ENCODE peak calls at places on chromosomes 7 and 10, in five cellular contexts. One of them, this sample, is unnamed.

GRCh38 chr10:95547197-95547596 is 14.0 kb downstream of the SORBS1 start:
- DNase-seq in lower lobe of right lung: no peak
- DNase-seq in Kasumi-1: no peak
- DNase-seq in iris pigment epithelial cell: no peak
- DNase-seq in HT-29: no peak
- DNase-seq in this sample: no peak

GRCh38 chr10:95356-96115 is 39.7 kb upstream of the ZMYND11 start:
- DNase-seq in lower lobe of right lung: no peak
- DNase-seq in Kasumi-1: no peak
- DNase-seq in iris pigment epithelial cell: no peak
- DNase-seq in HT-29: no peak
- DNase-seq in this sample: no peak

GRCh38 chr7:130135208-130136205 is 65.2 kb downstream of the KLHDC10 start:
- DNase-seq in lower lobe of right lung: no peak
- DNase-seq in Kasumi-1: no peak
- DNase-seq in iris pigment epithelial cell: peak
- DNase-seq in HT-29: no peak
- DNase-seq in this sample: peak

GRCh38 chr7:83362786-83363185 is 200.1 kb upstream of the PCLO start:
- DNase-seq in lower lobe of right lung: no peak
- DNase-seq in Kasumi-1: no peak
- DNase-seq in iris pigment epithelial cell: peak
- DNase-seq in HT-29: no peak
- DNase-seq in this sample: no peak

GRCh38 chr7:96205665-96206064 is 116.2 kb downstream of the SLC25A13 start:
- DNase-seq in lower lobe of right lung: no peak
- DNase-seq in Kasumi-1: no peak
- DNase-seq in iris pigment epithelial cell: no peak
- DNase-seq in HT-29: no peak
- DNase-seq in this sample: no peak

GRCh38 chr10:5560844-5561703 is 36.3 kb downstream of the CALML3 start:
- DNase-seq in lower lobe of right lung: peak
- DNase-seq in Kasumi-1: no peak
- DNase-seq in iris pigment epithelial cell: no peak
- DNase-seq in HT-29: no peak
- DNase-seq in this sample: no peak

GRCh38 chr10:15865304-15865703 is 5.0 kb upstream of the MINDY3 start:
- DNase-seq in lower lobe of right lung: no peak
- DNase-seq in Kasumi-1: no peak
- DNase-seq in iris pigment epithelial cell: no peak
- DNase-seq in HT-29: no peak
- DNase-seq in this sample: no peak

GRCh38 chr10:92727550-92727949 is 37.8 kb downstream of the HHEX start:
- DNase-seq in lower lobe of right lung: no peak
- DNase-seq in Kasumi-1: no peak
- DNase-seq in iris pigment epithelial cell: peak
- DNase-seq in HT-29: peak
- DNase-seq in this sample: no peak

GRCh38 chr7:132782777-132783633 is 206.7 kb upstream of the PLXNA4 start:
- DNase-seq in lower lobe of right lung: no peak
- DNase-seq in Kasumi-1: no peak
- DNase-seq in iris pigment epithelial cell: peak
- DNase-seq in HT-29: no peak
- DNase-seq in this sample: no peak

GRCh38 chr7:4472739-4473138 is 209.4 kb upstream of the FOXK1 start:
- DNase-seq in lower lobe of right lung: no peak
- DNase-seq in Kasumi-1: no peak
- DNase-seq in iris pigment epithelial cell: no peak
- DNase-seq in HT-29: no peak
- DNase-seq in this sample: no peak

This sample was measured in KBM-7.